ENCODE peak calls at places on chromosomes 13 and 19, in seven cellular contexts. C, M, N, P, E, D and K are unnamed samples.

GRCh38 chr13:43058318-43058674 is 34.9 kb downstream of the DNAJC15 start:
- DNase-seq in D (peak), E (peak), C (no peak), N (no peak), P (peak), M (peak), K (peak)

GRCh38 chr13:35598233-35598632 is 121.7 kb upstream of the MAB21L1 start:
- DNase-seq in E (no peak), M (no peak), P (no peak), D (no peak), N (no peak), C (no peak), K (no peak)

GRCh38 chr13:33316890-33317289 is 31.3 kb upstream of the STARD13 start:
- DNase-seq in N (no peak), E (no peak), P (no peak), M (peak), D (no peak), C (no peak), K (no peak)

GRCh38 chr13:33236021-33236420 is 49.5 kb downstream of the STARD13 start:
- DNase-seq in N (no peak), P (no peak), D (peak), E (peak), C (no peak), M (no peak), K (peak)

GRCh38 chr19:41421314-41421713 is 5.9 kb downstream of the B3GNT8 start:
- DNase-seq in C (no peak), P (no peak), N (no peak), M (no peak), E (no peak), D (no peak), K (no peak)

GRCh38 chr19:10603873-10604459 is 16.9 kb upstream of the AP1M2 start:
- DNase-seq in D (peak), C (no peak), P (peak), E (no peak), N (no peak), M (peak), K (no peak)

GRCh38 chr13:72960541-72960940 is 98.3 kb upstream of the KLF5 start:
- DNase-seq in P (peak), D (no peak), M (no peak), C (no peak), E (no peak), N (no peak), K (no peak)

GRCh38 chr19:480016-480855 is 16.1 kb upstream of the MADCAM1 start:
- DNase-seq in P (peak), N (no peak), C (no peak), D (peak), E (no peak), M (peak), K (peak)

GRCh38 chr13:52127783-52128702 is 830 bp downstream of the NEK5 start:
- DNase-seq in N (peak), C (no peak), M (peak), P (peak), E (peak), D (peak), K (peak)

GRCh38 chr19:34676697-34677385 is at the start of gene SCGB2B2:
- DNase-seq in P (no peak), N (no peak), E (peak), M (no peak), C (no peak), D (peak), K (peak)

GRCh38 chr13:50715402-50716146 is 127.9 kb downstream of the DLEU7 start:
- DNase-seq in M (no peak), E (no peak), C (no peak), D (no peak), P (no peak), N (no peak), K (no peak)

GRCh38 chr19:18253716-18254115 is 20.5 kb downstream of the IQCN start:
- DNase-seq in D (no peak), N (no peak), E (no peak), M (no peak), P (peak), C (no peak), K (no peak)

GRCh38 chr13:36413161-36413560 is 19.1 kb upstream of the CCNA1 start:
- DNase-seq in E (no peak), P (no peak), M (no peak), N (no peak), D (no peak), C (no peak), K (no peak)

GRCh38 chr13:39269411-39269810 is 231.2 kb downstream of the NHLRC3 start:
- DNase-seq in C (no peak), D (peak), E (no peak), P (no peak), N (no peak), M (no peak), K (no peak)